ENCODE peak calls at places on chromosomes 11 and 22, in eight cellular contexts. One of them, this sample, is unnamed. For H3K36me3, the result is how much of the 10 kb centered on the place peaks cover.

GRCh38 chr11:135027461-135027860 is 615.4 kb upstream of the B3GAT1 start:
- DNase-seq in right lobe of liver: no peak
- DNase-seq in psoas muscle: no peak
- DNase-seq in body of pancreas: no peak
- DNase-seq in neural progenitor cell: peak
- DNase-seq in cardiac muscle cell: peak
- DNase-seq in tibial nerve: no peak
- DNase-seq in heart right ventricle: no peak
- DNase-seq in this sample: no peak

GRCh38 chr11:123776160-123776559 is 21.8 kb upstream of the OR6X1 start:
- DNase-seq in right lobe of liver: no peak
- DNase-seq in psoas muscle: no peak
- DNase-seq in body of pancreas: no peak
- DNase-seq in neural progenitor cell: no peak
- DNase-seq in cardiac muscle cell: no peak
- DNase-seq in tibial nerve: no peak
- DNase-seq in heart right ventricle: no peak
- DNase-seq in this sample: no peak

GRCh38 chr11:61075891-61076290 is 26.4 kb upstream of the CD5 start:
- DNase-seq in right lobe of liver: no peak
- DNase-seq in psoas muscle: no peak
- DNase-seq in body of pancreas: peak
- DNase-seq in neural progenitor cell: peak
- DNase-seq in cardiac muscle cell: peak
- DNase-seq in tibial nerve: no peak
- DNase-seq in heart right ventricle: peak
- DNase-seq in this sample: no peak

GRCh38 chr11:78714539-78714938 is 139.9 kb upstream of the NARS2 start:
- DNase-seq in right lobe of liver: no peak
- DNase-seq in psoas muscle: no peak
- DNase-seq in body of pancreas: no peak
- DNase-seq in neural progenitor cell: no peak
- DNase-seq in cardiac muscle cell: no peak
- DNase-seq in tibial nerve: no peak
- DNase-seq in heart right ventricle: no peak
- DNase-seq in this sample: no peak

GRCh38 chr11:120389693-120390584 is 53.7 kb downstream of the ARHGEF12 start:
- DNase-seq in right lobe of liver: no peak
- DNase-seq in psoas muscle: no peak
- DNase-seq in body of pancreas: no peak
- DNase-seq in neural progenitor cell: no peak
- DNase-seq in cardiac muscle cell: no peak
- DNase-seq in tibial nerve: no peak
- DNase-seq in heart right ventricle: no peak
- DNase-seq in this sample: no peak

GRCh38 chr11:75498556-75499255 is 27.0 kb downstream of the GDPD5 start:
- DNase-seq in right lobe of liver: no peak
- DNase-seq in psoas muscle: peak
- DNase-seq in body of pancreas: no peak
- DNase-seq in neural progenitor cell: no peak
- DNase-seq in cardiac muscle cell: peak
- DNase-seq in tibial nerve: no peak
- DNase-seq in heart right ventricle: no peak
- DNase-seq in this sample: no peak

GRCh38 chr11:31806186-31806943 is 4.8 kb downstream of the PAX6 start:
- DNase-seq in right lobe of liver: no peak
- DNase-seq in psoas muscle: no peak
- DNase-seq in body of pancreas: no peak
- DNase-seq in neural progenitor cell: peak
- DNase-seq in cardiac muscle cell: no peak
- DNase-seq in tibial nerve: no peak
- DNase-seq in heart right ventricle: no peak
- DNase-seq in this sample: no peak

GRCh38 chr11:6431861-6432260 is 8.9 kb downstream of the HPX start:
- DNase-seq in right lobe of liver: no peak
- DNase-seq in psoas muscle: no peak
- DNase-seq in body of pancreas: no peak
- DNase-seq in neural progenitor cell: no peak
- DNase-seq in cardiac muscle cell: peak
- DNase-seq in tibial nerve: no peak
- DNase-seq in heart right ventricle: no peak
- DNase-seq in this sample: no peak

GRCh38 chr22:24707477-24707816 is 67.1 kb downstream of the PIWIL3 start:
- DNase-seq in right lobe of liver: no peak
- DNase-seq in psoas muscle: no peak
- DNase-seq in body of pancreas: no peak
- DNase-seq in neural progenitor cell: peak
- DNase-seq in cardiac muscle cell: no peak
- DNase-seq in tibial nerve: no peak
- DNase-seq in heart right ventricle: no peak
- DNase-seq in this sample: no peak

GRCh38 chr22:24706732-24707476 is 67.6 kb downstream of the PIWIL3 start:
- DNase-seq in right lobe of liver: no peak
- DNase-seq in psoas muscle: no peak
- DNase-seq in body of pancreas: no peak
- DNase-seq in neural progenitor cell: no peak
- DNase-seq in cardiac muscle cell: no peak
- DNase-seq in tibial nerve: no peak
- DNase-seq in heart right ventricle: no peak
- DNase-seq in this sample: no peak

GRCh38 chr22:24703101-24703500 is 71.4 kb downstream of the PIWIL3 start:
- DNase-seq in right lobe of liver: peak
- DNase-seq in psoas muscle: no peak
- DNase-seq in body of pancreas: peak
- DNase-seq in neural progenitor cell: no peak
- DNase-seq in cardiac muscle cell: peak
- DNase-seq in tibial nerve: no peak
- DNase-seq in heart right ventricle: peak
- DNase-seq in this sample: no peak

GRCh38 chr22:24706050-24706449 is 68.5 kb downstream of the PIWIL3 start:
- DNase-seq in right lobe of liver: no peak
- DNase-seq in psoas muscle: no peak
- DNase-seq in body of pancreas: no peak
- DNase-seq in neural progenitor cell: peak
- DNase-seq in cardiac muscle cell: peak
- DNase-seq in tibial nerve: no peak
- DNase-seq in heart right ventricle: no peak
- DNase-seq in this sample: no peak
- TF ChIP-seq CTCF in right lobe of liver: no peak
- TF ChIP-seq CTCF in psoas muscle: peak
- TF ChIP-seq CTCF in body of pancreas: no peak
- TF ChIP-seq CTCF in neural progenitor cell: peak
- TF ChIP-seq CTCF in cardiac muscle cell: peak
- TF ChIP-seq CTCF in tibial nerve: no peak
- TF ChIP-seq CTCF in heart right ventricle: peak
- TF ChIP-seq CTCF in this sample: no peak

DNA sequence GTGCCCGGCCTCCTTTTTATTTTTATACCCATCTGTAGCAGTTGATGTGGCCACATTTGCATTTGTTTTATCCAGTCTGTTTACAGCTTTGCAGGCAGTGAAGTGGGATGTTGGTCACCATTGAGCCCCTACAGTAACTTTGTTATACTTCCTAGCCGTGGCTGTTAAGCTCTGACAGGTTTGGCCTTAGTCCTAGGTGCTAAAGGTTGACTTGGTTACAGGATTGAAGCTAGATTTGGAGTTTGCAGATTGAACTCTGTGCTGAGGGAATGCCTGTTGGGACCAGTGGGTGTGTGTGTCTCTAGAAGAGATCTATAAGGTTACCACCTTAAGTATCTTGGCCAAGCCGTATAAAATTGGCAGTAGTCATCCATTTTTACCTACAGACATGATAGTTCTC is 91.2 kb downstream of the PPP6R3 start:
- DNase-seq in right lobe of liver: no peak
- DNase-seq in psoas muscle: no peak
- DNase-seq in body of pancreas: no peak
- DNase-seq in neural progenitor cell: no peak
- DNase-seq in cardiac muscle cell: no peak
- DNase-seq in tibial nerve: no peak
- DNase-seq in heart right ventricle: no peak
- DNase-seq in this sample: no peak
- H3K36me3 ChIP-seq in right lobe of liver: under half
- H3K36me3 ChIP-seq in psoas muscle: half or more
- H3K36me3 ChIP-seq in body of pancreas: under half
- H3K36me3 ChIP-seq in neural progenitor cell: under half
- H3K36me3 ChIP-seq in cardiac muscle cell: under half
- H3K36me3 ChIP-seq in tibial nerve: under half
- H3K36me3 ChIP-seq in heart right ventricle: half or more
- H3K36me3 ChIP-seq in this sample: under half

GRCh38 chr11:45904309-45904915 is 2.7 kb downstream of the FREY1 start:
- DNase-seq in right lobe of liver: no peak
- DNase-seq in psoas muscle: no peak
- DNase-seq in body of pancreas: peak
- DNase-seq in neural progenitor cell: no peak
- DNase-seq in cardiac muscle cell: no peak
- DNase-seq in tibial nerve: no peak
- DNase-seq in heart right ventricle: no peak
- DNase-seq in this sample: no peak

GRCh38 chr11:45906096-45906682 is 882 bp downstream of the FREY1 start:
- DNase-seq in right lobe of liver: no peak
- DNase-seq in psoas muscle: no peak
- DNase-seq in body of pancreas: peak
- DNase-seq in neural progenitor cell: no peak
- DNase-seq in cardiac muscle cell: no peak
- DNase-seq in tibial nerve: no peak
- DNase-seq in heart right ventricle: no peak
- DNase-seq in this sample: no peak

GRCh38 chr11:45902452-45903380 is 4.4 kb downstream of the FREY1 start:
- DNase-seq in right lobe of liver: no peak
- DNase-seq in psoas muscle: no peak
- DNase-seq in body of pancreas: no peak
- DNase-seq in neural progenitor cell: no peak
- DNase-seq in cardiac muscle cell: no peak
- DNase-seq in tibial nerve: no peak
- DNase-seq in heart right ventricle: peak
- DNase-seq in this sample: no peak

GRCh38 chr11:45906965-45907591 is at the start of gene FREY1:
- DNase-seq in right lobe of liver: no peak
- DNase-seq in psoas muscle: no peak
- DNase-seq in body of pancreas: peak
- DNase-seq in neural progenitor cell: no peak
- DNase-seq in cardiac muscle cell: no peak
- DNase-seq in tibial nerve: no peak
- DNase-seq in heart right ventricle: no peak
- DNase-seq in this sample: no peak

DNA sequence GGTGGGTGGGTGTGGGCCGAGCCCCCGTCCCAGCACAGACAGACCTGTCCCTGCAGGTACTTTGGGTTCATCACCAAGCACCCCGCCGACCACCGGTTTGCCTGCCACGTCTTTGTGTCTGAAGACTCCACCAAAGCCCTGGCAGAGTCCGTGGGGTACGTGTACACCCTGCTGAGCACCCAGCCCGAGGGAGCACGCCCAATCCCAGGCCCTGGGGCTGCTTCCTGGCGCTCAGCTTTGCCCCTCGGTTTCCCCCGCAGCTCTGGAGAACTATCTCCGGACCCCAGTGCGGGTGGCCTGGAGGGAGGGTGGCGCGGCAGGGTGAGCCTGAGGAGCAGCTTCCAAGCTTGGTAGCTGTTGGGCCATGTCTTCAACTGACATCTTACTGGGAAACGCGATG is 2.0 kb downstream of the FREY1 start:
- DNase-seq in right lobe of liver: no peak
- DNase-seq in psoas muscle: no peak
- DNase-seq in body of pancreas: no peak
- DNase-seq in neural progenitor cell: no peak
- DNase-seq in cardiac muscle cell: no peak
- DNase-seq in tibial nerve: no peak
- DNase-seq in heart right ventricle: no peak
- DNase-seq in this sample: no peak
- H3K27ac ChIP-seq in right lobe of liver: no peak
- H3K27ac ChIP-seq in psoas muscle: no peak
- H3K27ac ChIP-seq in body of pancreas: peak
- H3K27ac ChIP-seq in neural progenitor cell: no peak
- H3K27ac ChIP-seq in cardiac muscle cell: no peak
- H3K27ac ChIP-seq in tibial nerve: no peak
- H3K27ac ChIP-seq in heart right ventricle: no peak
- H3K27ac ChIP-seq in this sample: no peak

GRCh38 chr22:28882545-28882877 is 861 bp upstream of the ZNRF3 start:
- DNase-seq in right lobe of liver: no peak
- DNase-seq in psoas muscle: no peak
- DNase-seq in body of pancreas: no peak
- DNase-seq in neural progenitor cell: no peak
- DNase-seq in cardiac muscle cell: peak
- DNase-seq in tibial nerve: no peak
- DNase-seq in heart right ventricle: no peak
- DNase-seq in this sample: no peak

GRCh38 chr22:28882878-28883656 is at the start of gene ZNRF3:
- DNase-seq in right lobe of liver: peak
- DNase-seq in psoas muscle: peak
- DNase-seq in body of pancreas: peak
- DNase-seq in neural progenitor cell: peak
- DNase-seq in cardiac muscle cell: peak
- DNase-seq in tibial nerve: peak
- DNase-seq in heart right ventricle: peak
- DNase-seq in this sample: peak

GRCh38 chr22:28884754-28885375 is 1.5 kb downstream of the ZNRF3 start:
- DNase-seq in right lobe of liver: no peak
- DNase-seq in psoas muscle: no peak
- DNase-seq in body of pancreas: no peak
- DNase-seq in neural progenitor cell: peak
- DNase-seq in cardiac muscle cell: no peak
- DNase-seq in tibial nerve: no peak
- DNase-seq in heart right ventricle: no peak
- DNase-seq in this sample: no peak

GRCh38 chr22:28883657-28883916 is 215 bp downstream of the ZNRF3 start:
- DNase-seq in right lobe of liver: no peak
- DNase-seq in psoas muscle: no peak
- DNase-seq in body of pancreas: no peak
- DNase-seq in neural progenitor cell: no peak
- DNase-seq in cardiac muscle cell: no peak
- DNase-seq in tibial nerve: no peak
- DNase-seq in heart right ventricle: no peak
- DNase-seq in this sample: no peak

DNA sequence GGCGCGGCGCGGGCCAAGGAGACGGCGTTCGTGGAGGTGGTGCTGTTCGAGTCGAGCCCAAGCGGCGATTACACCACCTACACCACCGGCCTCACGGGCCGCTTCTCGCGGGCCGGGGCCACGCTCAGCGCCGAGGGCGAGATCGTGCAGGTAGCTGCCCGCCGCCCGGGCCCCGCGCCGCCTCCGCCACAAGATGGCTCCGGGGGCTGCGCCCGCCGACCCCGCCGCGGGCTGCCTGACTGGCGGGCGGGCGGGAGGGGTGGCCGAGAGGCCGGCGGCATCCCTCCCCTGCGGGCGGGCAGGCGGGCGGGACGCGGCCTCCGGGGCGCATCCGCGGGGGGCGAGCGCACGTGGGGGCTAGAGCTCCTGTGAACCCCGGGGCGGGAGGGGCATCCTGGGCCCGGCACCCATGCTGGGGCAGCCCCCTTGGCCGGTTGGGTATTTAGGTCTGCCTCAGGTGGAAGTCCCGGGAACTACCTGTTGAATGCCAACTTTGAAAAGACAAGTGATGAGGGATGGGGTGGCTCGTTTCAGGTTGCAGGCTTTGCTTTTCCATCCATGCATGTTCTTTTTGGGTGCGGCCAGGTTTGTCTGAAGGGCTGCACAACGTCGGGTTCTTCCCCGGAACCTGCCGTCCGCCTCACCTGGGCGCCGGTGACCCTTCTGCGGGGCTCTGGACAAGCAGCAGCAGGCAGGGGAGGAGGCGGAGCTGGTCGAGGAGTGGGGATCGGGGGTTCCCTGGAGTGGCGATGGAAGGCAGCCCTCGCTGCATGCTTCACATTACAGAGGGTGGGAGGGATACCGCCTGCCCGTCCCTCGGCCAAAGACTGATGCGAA is 763 bp downstream of the ZNRF3 start:
- DNase-seq in right lobe of liver: peak
- DNase-seq in psoas muscle: peak
- DNase-seq in body of pancreas: peak
- DNase-seq in neural progenitor cell: peak
- DNase-seq in cardiac muscle cell: peak
- DNase-seq in tibial nerve: no peak
- DNase-seq in heart right ventricle: peak
- DNase-seq in this sample: peak
- TF ChIP-seq CTCF in right lobe of liver: peak
- TF ChIP-seq CTCF in psoas muscle: no peak
- TF ChIP-seq CTCF in body of pancreas: peak
- TF ChIP-seq CTCF in neural progenitor cell: peak
- TF ChIP-seq CTCF in cardiac muscle cell: no peak
- TF ChIP-seq CTCF in tibial nerve: no peak
- TF ChIP-seq CTCF in heart right ventricle: no peak
- TF ChIP-seq CTCF in this sample: no peak

This sample was measured in left lung.